ENCODE peak calls at places on chromosomes 13 and 19, in five cellular contexts. One of them, this sample, is unnamed.

GRCh38 chr19:50667177-50667758 is 18.0 kb downstream of the C19orf81 start:
- DNase-seq in activated CD4-positive, CD25-positive, alpha-beta regulatory T cell treated with anti-CD3 and anti-CD28 coated beads, Interleukin-2, amount 50 U/mL, for 16 hours: no peak
- DNase-seq in immature natural killer cell: no peak
- DNase-seq in endodermal cell: no peak
- DNase-seq in dorsolateral prefrontal cortex: no peak
- DNase-seq in this sample: no peak

GRCh38 chr19:10431943-10432735 is 11.8 kb downstream of the PDE4A start:
- DNase-seq in activated CD4-positive, CD25-positive, alpha-beta regulatory T cell treated with anti-CD3 and anti-CD28 coated beads, Interleukin-2, amount 50 U/mL, for 16 hours: peak; percentile 44
- DNase-seq in immature natural killer cell: peak; percentile 73
- DNase-seq in endodermal cell: peak; percentile 85
- DNase-seq in dorsolateral prefrontal cortex: no peak
- DNase-seq in this sample: no peak

GRCh38 chr19:1064661-1065605 is 2.0 kb upstream of the ARHGAP45 start:
- DNase-seq in activated CD4-positive, CD25-positive, alpha-beta regulatory T cell treated with anti-CD3 and anti-CD28 coated beads, Interleukin-2, amount 50 U/mL, for 16 hours: no peak
- DNase-seq in immature natural killer cell: peak; percentile 60
- DNase-seq in endodermal cell: peak; percentile 91
- DNase-seq in dorsolateral prefrontal cortex: no peak
- DNase-seq in this sample: peak; percentile 60

GRCh38 chr13:38871275-38871674 is 119.4 kb downstream of the STOML3 start:
- DNase-seq in activated CD4-positive, CD25-positive, alpha-beta regulatory T cell treated with anti-CD3 and anti-CD28 coated beads, Interleukin-2, amount 50 U/mL, for 16 hours: no peak
- DNase-seq in immature natural killer cell: no peak
- DNase-seq in endodermal cell: no peak
- DNase-seq in dorsolateral prefrontal cortex: no peak
- DNase-seq in this sample: no peak

GRCh38 chr13:69857188-69857821 is 250.3 kb upstream of the ATXN8OS start:
- DNase-seq in activated CD4-positive, CD25-positive, alpha-beta regulatory T cell treated with anti-CD3 and anti-CD28 coated beads, Interleukin-2, amount 50 U/mL, for 16 hours: no peak
- DNase-seq in immature natural killer cell: no peak
- DNase-seq in endodermal cell: no peak
- DNase-seq in dorsolateral prefrontal cortex: no peak
- DNase-seq in this sample: peak; percentile 51

GRCh38 chr19:18933297-18933696 is 7.7 kb downstream of the HOMER3 start:
- DNase-seq in activated CD4-positive, CD25-positive, alpha-beta regulatory T cell treated with anti-CD3 and anti-CD28 coated beads, Interleukin-2, amount 50 U/mL, for 16 hours: no peak
- DNase-seq in immature natural killer cell: no peak
- DNase-seq in endodermal cell: no peak
- DNase-seq in dorsolateral prefrontal cortex: no peak
- DNase-seq in this sample: no peak

GRCh38 chr13:42048625-42049453 is at the start of gene DGKH:
- DNase-seq in activated CD4-positive, CD25-positive, alpha-beta regulatory T cell treated with anti-CD3 and anti-CD28 coated beads, Interleukin-2, amount 50 U/mL, for 16 hours: no peak
- DNase-seq in immature natural killer cell: peak; percentile 35
- DNase-seq in endodermal cell: peak; percentile 90
- DNase-seq in dorsolateral prefrontal cortex: peak; percentile 80
- DNase-seq in this sample: no peak

GRCh38 chr19:38389101-38389925 is 816 bp downstream of the SPRED3 start:
- DNase-seq in activated CD4-positive, CD25-positive, alpha-beta regulatory T cell treated with anti-CD3 and anti-CD28 coated beads, Interleukin-2, amount 50 U/mL, for 16 hours: no peak
- DNase-seq in immature natural killer cell: no peak
- DNase-seq in endodermal cell: peak; percentile 82
- DNase-seq in dorsolateral prefrontal cortex: peak; percentile 41
- DNase-seq in this sample: no peak

GRCh38 chr13:110466261-110466660 is 95.3 kb downstream of the RAB20 start:
- DNase-seq in activated CD4-positive, CD25-positive, alpha-beta regulatory T cell treated with anti-CD3 and anti-CD28 coated beads, Interleukin-2, amount 50 U/mL, for 16 hours: no peak
- DNase-seq in immature natural killer cell: no peak
- DNase-seq in endodermal cell: no peak
- DNase-seq in dorsolateral prefrontal cortex: no peak
- DNase-seq in this sample: no peak

GRCh38 chr13:26784704-26785639 is 24.4 kb upstream of the GPR12 start:
- DNase-seq in activated CD4-positive, CD25-positive, alpha-beta regulatory T cell treated with anti-CD3 and anti-CD28 coated beads, Interleukin-2, amount 50 U/mL, for 16 hours: no peak
- DNase-seq in immature natural killer cell: peak; percentile 18
- DNase-seq in endodermal cell: peak; percentile 65
- DNase-seq in dorsolateral prefrontal cortex: no peak
- DNase-seq in this sample: no peak

GRCh38 chr19:18117692-18118378 is 20.3 kb downstream of the MAST3 start:
- DNase-seq in activated CD4-positive, CD25-positive, alpha-beta regulatory T cell treated with anti-CD3 and anti-CD28 coated beads, Interleukin-2, amount 50 U/mL, for 16 hours: peak; percentile 89
- DNase-seq in immature natural killer cell: peak; percentile 97
- DNase-seq in endodermal cell: peak; percentile 98
- DNase-seq in dorsolateral prefrontal cortex: peak; percentile 87
- DNase-seq in this sample: peak; percentile 66

GRCh38 chr13:30194906-30195305 is 112.4 kb downstream of the KATNAL1 start:
- DNase-seq in activated CD4-positive, CD25-positive, alpha-beta regulatory T cell treated with anti-CD3 and anti-CD28 coated beads, Interleukin-2, amount 50 U/mL, for 16 hours: no peak
- DNase-seq in immature natural killer cell: no peak
- DNase-seq in endodermal cell: peak; percentile 84
- DNase-seq in dorsolateral prefrontal cortex: no peak
- DNase-seq in this sample: no peak

GRCh38 chr19:55641376-55642152 is 762 bp downstream of the ZNF580 start:
- DNase-seq in activated CD4-positive, CD25-positive, alpha-beta regulatory T cell treated with anti-CD3 and anti-CD28 coated beads, Interleukin-2, amount 50 U/mL, for 16 hours: no peak
- DNase-seq in immature natural killer cell: no peak
- DNase-seq in endodermal cell: no peak
- DNase-seq in dorsolateral prefrontal cortex: no peak
- DNase-seq in this sample: no peak

This sample was measured in Jurkat, Clone E6-1.